ENCODE peak calls at places on chromosome 14, in four cellular contexts. Z is IMR-90, E is H9, W is H1. T is an unnamed sample.

GRCh38 chr14:59997496-59997895 is 77.6 kb downstream of the LRRC9 start:
- DNase-seq in E (no peak), W (no peak), Z (no peak), T (no peak)

GRCh38 chr14:19902409-19902808 is 18.0 kb upstream of the OR4K5 start:
- DNase-seq in Z (no peak), E (no peak), W (no peak), T (no peak)

GRCh38 chr14:63454863-63455622 is 88.1 kb downstream of the PPP2R5E start:
- DNase-seq in Z (peak; percentile 54), W (no peak), E (no peak), T (no peak)

GRCh38 chr14:76884853-76885276 is 58.7 kb downstream of the LRRC74A start:
- DNase-seq in E (peak; percentile 69), Z (no peak), W (no peak), T (peak; percentile 65)

GRCh38 chr14:93824518-93825234 is 36.4 kb upstream of the PRIMA1 start:
- DNase-seq in E (no peak), Z (no peak), W (no peak), T (no peak)

GRCh38 chr14:63562414-63562813 is 19.2 kb upstream of the PPP2R5E start:
- DNase-seq in Z (no peak), W (no peak), E (no peak), T (no peak)

GRCh38 chr14:96674121-96674520 is 123.1 kb upstream of the VRK1 start:
- DNase-seq in W (no peak), Z (no peak), E (no peak), T (no peak)

GRCh38 chr14:92704036-92704804 is 44.2 kb downstream of the LGMN start:
- DNase-seq in E (no peak), Z (no peak), W (no peak), T (no peak)

GRCh38 chr14:33812181-33812580 is 138.7 kb downstream of the EGLN3 start:
- DNase-seq in E (no peak), Z (no peak), W (no peak), T (no peak)

GRCh38 chr14:59343585-59343984 is 121.6 kb downstream of the GPR135 start:
- DNase-seq in Z (no peak), E (no peak), W (no peak), T (peak; percentile 33)

GRCh38 chr14:92958373-92959188 is 35.6 kb downstream of the CHGA start:
- DNase-seq in E (no peak), W (no peak), Z (no peak), T (no peak)

GRCh38 chr14:22882529-22883190 is 362 bp upstream of the REM2 start:
- DNase-seq in W (no peak), E (peak; percentile 69), Z (peak; percentile 46), T (peak; percentile 92)

GRCh38 chr14:38737657-38738056 is 365.4 kb downstream of the SEC23A start:
- DNase-seq in Z (no peak), E (peak; percentile 31), W (no peak), T (no peak)

GRCh38 chr14:69242311-69243224 is 17.4 kb upstream of the GALNT16 start:
- DNase-seq in E (peak; percentile 52), Z (peak; percentile 74), W (no peak), T (peak; percentile 73)

GRCh38 chr14:26363689-26364088 is 234.1 kb downstream of the NOVA1 start:
- DNase-seq in W (no peak), Z (no peak), E (no peak), T (no peak)

GRCh38 chr14:61642246-61642982 is 52.9 kb upstream of the HIF1A start:
- DNase-seq in Z (peak; percentile 68), E (no peak), W (no peak), T (no peak)

GRCh38 chr14:23533652-23534435 is 17.7 kb downstream of the ZFHX2 start:
- DNase-seq in Z (no peak), W (no peak), E (no peak), T (no peak)

GRCh38 chr14:35197015-35197414 is 74.7 kb downstream of the PRORP start:
- DNase-seq in Z (peak; percentile 77), E (no peak), W (no peak), T (no peak)

GRCh38 chr14:98146416-98146815 is 1125.6 kb downstream of the BCL11B start:
- DNase-seq in Z (no peak), W (no peak), E (no peak), T (no peak)
- H3K4me1 ChIP-seq in Z (no peaks in the 10 kb centered on the region), W (peaks cover 3% of the 10 kb centered on the region), E (no peaks in the 10 kb centered on the region), T (no peaks in the 10 kb centered on the region)

GRCh38 chr14:99806841-99807240 is 13.6 kb downstream of the EML1 start:
- DNase-seq in W (no peak), Z (no peak), E (no peak), T (no peak)

GRCh38 chr14:99807413-99808132 is 14.4 kb downstream of the EML1 start:
- DNase-seq in Z (no peak), E (peak; percentile 52), W (no peak), T (peak; percentile 62)

GRCh38 chr14:99808515-99808914 is 15.3 kb downstream of the EML1 start:
- DNase-seq in Z (no peak), E (no peak), W (no peak), T (no peak)

GRCh38 chr14:99809376-99809775 is 16.2 kb downstream of the EML1 start:
- DNase-seq in E (no peak), W (no peak), Z (peak; percentile 58), T (no peak)

DNA sequence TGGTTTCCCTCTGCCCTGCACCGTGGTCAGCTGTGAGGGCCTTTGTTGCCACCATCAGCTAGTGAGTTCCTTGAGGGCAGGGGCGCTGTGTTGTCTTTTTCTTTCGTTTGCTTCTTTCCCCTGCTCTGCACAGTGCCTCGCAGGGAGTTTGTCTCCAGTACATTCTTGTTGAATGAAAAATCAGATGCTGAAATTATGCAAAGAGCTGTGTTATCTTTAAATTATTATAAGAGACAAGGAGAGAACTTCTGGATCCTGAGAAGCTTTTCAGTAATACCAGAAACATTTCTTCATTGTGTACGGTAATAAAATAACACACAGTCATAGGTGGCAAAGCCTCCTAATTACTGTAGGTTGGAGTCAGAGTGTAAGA is 14.9 kb downstream of the EML1 start:
- DNase-seq in Z (no peak), W (no peak), E (no peak), T (no peak)
- H4K5ac ChIP-seq in Z (no peak overlapping the region), W (no peak overlapping the region), E (no peak overlapping the region), T (no peak overlapping the region)

GRCh38 chr14:99261916-99262787 is 9.8 kb downstream of the BCL11B start:
- DNase-seq in E (no peak), W (no peak), Z (no peak), T (no peak)
- H3K4me1 ChIP-seq in E (peaks cover 25% of the 10 kb centered on the region), W (peaks cover 41% of the 10 kb centered on the region), Z (no peaks in the 10 kb centered on the region), T (peaks cover 37% of the 10 kb centered on the region)

DNA sequence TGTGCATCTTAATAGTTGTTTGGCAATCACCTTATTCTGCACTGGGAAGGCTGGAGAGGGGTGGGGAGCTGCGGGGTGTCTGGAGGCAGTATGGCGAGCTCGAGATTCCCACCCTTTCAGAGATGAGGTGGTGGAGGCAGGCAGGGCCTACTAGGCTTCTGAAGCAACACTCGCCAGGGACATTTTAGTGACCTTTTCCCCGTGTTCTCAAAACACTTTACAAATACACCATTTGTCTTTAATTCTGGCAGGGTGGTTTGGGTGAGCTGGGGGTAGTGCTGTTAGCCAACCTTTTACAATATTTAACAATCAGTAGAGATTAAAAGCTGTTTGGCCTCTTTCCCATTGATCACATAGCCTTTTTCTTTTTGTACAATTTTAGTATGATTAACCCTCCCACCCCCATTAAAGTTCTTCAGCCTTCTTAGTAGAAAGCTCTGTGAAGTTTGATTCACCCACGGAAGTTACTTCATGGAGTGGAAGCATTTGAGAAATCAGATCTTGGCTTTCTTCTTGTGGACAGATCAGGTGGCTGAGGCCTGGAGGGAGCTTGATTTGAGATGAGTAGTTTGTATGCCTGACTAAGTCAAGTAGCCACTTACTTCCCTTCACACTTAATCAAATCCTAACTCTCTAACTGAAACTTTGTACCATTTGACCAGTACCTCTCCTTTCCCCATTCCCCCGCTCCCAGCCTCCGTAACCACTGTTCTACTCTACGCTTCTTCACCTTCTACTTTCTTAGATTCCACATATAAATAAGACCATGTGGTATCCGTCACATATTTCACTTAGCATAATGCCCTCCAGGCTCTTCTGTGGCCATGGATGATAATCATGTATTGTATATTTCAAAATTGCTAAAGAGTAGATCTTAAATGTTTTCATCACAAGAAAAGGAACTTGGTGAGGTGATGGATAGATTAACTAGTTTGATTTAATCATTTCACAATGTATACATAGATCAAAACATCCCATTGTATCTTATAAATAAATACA is 41.0 kb downstream of the TRAF3 start:
- DNase-seq in W (no peak), Z (peak; percentile 54), E (no peak), T (no peak)
- H4K5ac ChIP-seq in W (no peak overlapping the region), Z (no peak overlapping the region), E (no peak overlapping the region), T (no peak overlapping the region)

GRCh38 chr14:100323121-100323941 is at the start of gene SLC25A47:
- DNase-seq in Z (no peak), E (no peak), W (no peak), T (no peak)
- H3K4me1 ChIP-seq in Z (no peaks in the 10 kb centered on the region), E (no peaks in the 10 kb centered on the region), W (no peaks in the 10 kb centered on the region), T (no peaks in the 10 kb centered on the region)

GRCh38 chr14:53740570-53740969 is 216.1 kb downstream of the BMP4 start:
- DNase-seq in W (no peak), E (no peak), Z (no peak), T (no peak)
- H4K5ac ChIP-seq in W (no peak overlapping the region), E (no peak overlapping the region), Z (no peak overlapping the region), T (no peak overlapping the region)

T was measured in mesendoderm.